ENCODE peak calls at places on chromosomes 1 and 21, in seven cellular contexts. P is psoas muscle, R is cardiac muscle cell, S is IMR-90, D is pancreas, K is aorta, G is transverse colon. C is an unnamed sample. For H3K36me3, the result is how much of the 10 kb centered on the place peaks cover.

GRCh38 chr21:42222821-42223390 is 4.0 kb downstream of the ABCG1 start:
- DNase-seq in P (no peak), R (no peak), S (no peak), D (no peak), K (no peak), G (no peak), C (no peak)

GRCh38 chr1:51372561-51372960 is 42.2 kb upstream of the TTC39A start:
- DNase-seq in P (no peak), R (no peak), S (no peak), D (no peak), K (no peak), G (no peak), C (no peak)

GRCh38 chr1:24216730-24217129 is 29.6 kb upstream of the IFNLR1 start:
- DNase-seq in P (no peak), R (no peak), S (no peak), D (no peak), K (no peak), G (no peak), C (no peak)

GRCh38 chr1:81635816-81636215 is 164.9 kb upstream of the ADGRL2 start:
- DNase-seq in P (no peak), R (peak), S (no peak), D (no peak), K (no peak), G (no peak), C (no peak)

GRCh38 chr1:40090652-40091355 is 6.2 kb downstream of the PPT1 start:
- DNase-seq in P (no peak), R (no peak), S (peak), D (no peak), K (no peak), G (no peak), C (no peak)

GRCh38 chr21:41523175-41523574 is 15.2 kb upstream of the TMPRSS2 start:
- DNase-seq in P (no peak), R (no peak), S (no peak), D (no peak), K (no peak), G (no peak), C (peak)

GRCh38 chr1:34590211-34590623 is 164.6 kb upstream of the GJB5 start:
- DNase-seq in P (no peak), R (no peak), S (no peak), D (peak), K (no peak), G (no peak), C (no peak)

GRCh38 chr21:36211660-36212512 is 55.3 kb downstream of the DOP1B start:
- DNase-seq in P (no peak), R (peak), S (peak), D (no peak), K (no peak), G (no peak), C (no peak)

GRCh38 chr1:43570784-43571183 is 40.1 kb downstream of the PTPRF start:
- DNase-seq in P (no peak), R (no peak), S (no peak), D (no peak), K (no peak), G (no peak), C (no peak)

GRCh38 chr1:228957535-228957934 is 222.3 kb downstream of the RHOU start:
- DNase-seq in P (no peak), R (no peak), S (no peak), D (no peak), K (no peak), G (no peak), C (no peak)

GRCh38 chr1:244854175-244854574 is 10.2 kb downstream of the HNRNPU start:
- DNase-seq in P (no peak), R (no peak), S (no peak), D (no peak), K (no peak), G (no peak), C (no peak)

GRCh38 chr1:244857761-244858160 is 6.6 kb downstream of the HNRNPU start:
- DNase-seq in P (no peak), R (no peak), S (no peak), D (no peak), K (no peak), G (no peak), C (no peak)

GRCh38 chr1:244852694-244853093 is 11.6 kb downstream of the HNRNPU start:
- DNase-seq in P (no peak), R (no peak), S (no peak), D (no peak), K (no peak), G (no peak), C (no peak)

GRCh38 chr1:244851546-244852231 is 12.7 kb downstream of the HNRNPU start:
- DNase-seq in P (no peak), R (no peak), S (no peak), D (no peak), K (no peak), G (no peak), C (no peak)

DNA sequence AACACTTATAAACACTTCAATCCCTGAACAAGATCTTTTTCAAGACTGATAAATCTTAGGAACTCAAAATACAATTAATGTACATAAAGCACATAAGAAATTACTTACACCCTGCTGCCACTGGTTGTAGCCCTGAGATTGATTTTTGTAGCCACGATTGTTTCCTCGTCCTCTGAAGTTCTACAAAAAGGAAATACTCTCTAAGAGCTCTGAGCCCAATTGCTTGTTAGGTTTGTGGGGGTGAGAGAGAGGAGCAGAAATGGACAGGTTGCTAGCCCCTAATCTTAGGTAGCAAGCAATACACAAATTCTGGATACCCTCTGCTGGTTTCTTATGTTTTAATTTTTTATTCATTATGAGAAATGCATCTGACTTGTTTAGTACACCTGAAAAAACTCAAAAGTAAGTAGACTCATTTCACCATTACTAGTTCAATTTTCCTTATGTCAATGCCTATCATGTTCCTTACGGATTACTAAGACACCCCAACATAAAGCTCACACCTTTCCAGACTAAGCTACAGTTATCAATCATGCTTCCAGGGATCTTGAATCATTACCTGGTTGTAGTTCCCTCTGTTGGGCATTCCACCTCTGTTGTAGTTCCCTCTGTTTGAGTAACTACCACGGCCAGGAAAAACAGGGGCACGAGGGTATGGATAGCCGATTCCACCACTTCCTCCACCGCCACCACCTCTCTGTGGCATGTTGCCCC is 9.3 kb downstream of the HNRNPU start:
- DNase-seq in P (no peak), R (no peak), S (no peak), D (no peak), K (no peak), G (no peak), C (no peak)
- H3K36me3 ChIP-seq in P (half or more), R (half or more), S (half or more), D (under half), K (under half), G (under half), C (half or more)

GRCh38 chr1:33307494-33307864 is 13.4 kb downstream of the A3GALT2 start:
- DNase-seq in P (no peak), R (no peak), S (no peak), D (no peak), K (no peak), G (no peak), C (no peak)

GRCh38 chr1:33302325-33302724 is 18.6 kb downstream of the A3GALT2 start:
- DNase-seq in P (no peak), R (peak), S (no peak), D (no peak), K (peak), G (no peak), C (no peak)

GRCh38 chr1:33306561-33307493 is 14.1 kb downstream of the A3GALT2 start:
- DNase-seq in P (peak), R (peak), S (no peak), D (no peak), K (peak), G (no peak), C (no peak)

GRCh38 chr1:33305016-33305415 is 15.9 kb downstream of the A3GALT2 start:
- DNase-seq in P (no peak), R (no peak), S (no peak), D (no peak), K (peak), G (no peak), C (no peak)

DNA sequence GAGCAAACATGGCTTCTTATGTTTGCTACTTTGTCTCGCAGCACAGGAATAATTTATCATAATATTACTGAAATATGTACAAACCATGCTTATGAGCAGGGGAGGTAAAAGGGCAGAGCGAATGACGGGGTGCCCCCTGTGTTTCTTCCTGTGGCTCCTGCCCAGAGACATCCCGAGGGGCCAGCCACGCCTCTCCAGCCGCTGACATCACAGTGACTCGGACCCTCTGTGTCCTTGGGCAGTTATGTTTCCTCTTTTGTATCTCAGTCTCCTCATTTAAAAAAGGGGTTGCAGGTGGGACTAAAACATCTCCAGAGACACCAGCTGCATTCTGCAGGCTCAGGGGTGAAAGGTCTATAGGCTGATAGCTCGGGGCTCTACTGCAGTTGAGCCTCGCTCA is 14.8 kb downstream of the A3GALT2 start:
- DNase-seq in P (no peak), R (no peak), S (no peak), D (no peak), K (no peak), G (no peak), C (no peak)
- H3K36me3 ChIP-seq in P (under half), R (under half), S (under half), D (under half), K (under half), G (under half), C (under half)

GRCh38 chr1:63873751-63874150 is 99.9 kb downstream of the ROR1 start:
- DNase-seq in P (no peak), R (no peak), S (peak), D (no peak), K (no peak), G (no peak), C (no peak)

GRCh38 chr1:63878914-63879313 is 105.1 kb downstream of the ROR1 start:
- DNase-seq in P (no peak), R (peak), S (peak), D (no peak), K (no peak), G (no peak), C (no peak)

GRCh38 chr1:63877816-63878215 is 104.0 kb downstream of the ROR1 start:
- DNase-seq in P (no peak), R (peak), S (peak), D (no peak), K (no peak), G (no peak), C (no peak)

GRCh38 chr1:63874278-63874880 is 100.6 kb downstream of the ROR1 start:
- DNase-seq in P (no peak), R (peak), S (peak), D (no peak), K (no peak), G (no peak), C (no peak)

DNA sequence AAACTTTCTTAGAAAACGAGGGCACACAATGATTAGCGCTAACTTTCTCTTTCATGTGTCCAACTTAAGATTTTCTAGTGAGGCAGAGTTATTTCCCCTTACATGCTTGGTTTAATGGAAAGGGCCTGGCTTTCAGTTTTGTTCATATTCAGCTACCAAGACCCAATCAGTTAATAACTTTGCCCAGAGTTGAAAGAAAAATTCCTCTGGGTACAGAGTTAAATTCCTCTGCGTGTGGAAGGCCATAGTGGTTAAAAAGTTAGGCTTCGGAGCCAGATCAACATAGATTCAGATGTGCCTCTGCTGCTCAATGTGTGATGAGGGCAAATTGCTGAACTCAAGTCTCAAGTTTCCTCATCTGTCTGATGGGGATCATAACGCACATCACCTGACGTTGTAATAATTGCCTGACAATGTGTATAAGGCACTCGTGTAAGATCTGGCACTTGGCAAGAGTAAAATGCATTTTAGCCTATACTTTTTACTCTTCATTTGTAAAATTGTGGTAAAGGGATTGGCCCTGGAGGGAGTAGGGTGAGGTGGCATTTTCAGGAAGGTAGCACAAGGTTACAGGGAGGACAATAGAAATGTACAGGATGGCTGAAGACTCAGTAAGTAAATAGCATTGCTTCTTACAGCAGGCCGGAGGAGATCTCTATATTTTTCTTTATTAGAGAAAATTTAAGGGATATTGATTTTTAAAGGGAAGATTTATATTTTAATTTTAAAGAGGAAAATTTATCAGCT is 103.4 kb downstream of the ROR1 start:
- DNase-seq in P (no peak), R (no peak), S (no peak), D (no peak), K (no peak), G (no peak), C (no peak)
- H3K36me3 ChIP-seq in P (under half), R (under half), S (under half), D (under half), K (under half), G (under half), C (under half)

GRCh38 chr1:55154616-55155015 is 60.5 kb downstream of the USP24 start:
- DNase-seq in P (no peak), R (no peak), S (no peak), D (no peak), K (no peak), G (no peak), C (no peak)

GRCh38 chr1:55155522-55155921 is 59.6 kb downstream of the USP24 start:
- DNase-seq in P (peak), R (peak), S (no peak), D (peak), K (peak), G (peak), C (peak)

GRCh38 chr1:55150880-55151582 is 64.1 kb downstream of the USP24 start:
- DNase-seq in P (no peak), R (no peak), S (no peak), D (no peak), K (no peak), G (no peak), C (no peak)

GRCh38 chr1:55156093-55156492 is 59.1 kb downstream of the USP24 start:
- DNase-seq in P (no peak), R (peak), S (peak), D (no peak), K (no peak), G (no peak), C (no peak)

GRCh38 chr1:55153031-55153430 is 62.1 kb downstream of the USP24 start:
- DNase-seq in P (no peak), R (no peak), S (no peak), D (no peak), K (no peak), G (no peak), C (no peak)
- H3K36me3 ChIP-seq in P (half or more), R (under half), S (under half), D (under half), K (under half), G (under half), C (half or more)

GRCh38 chr1:6674796-6675195 is 26.8 kb downstream of the DNAJC11 start:
- DNase-seq in P (no peak), R (no peak), S (no peak), D (no peak), K (no peak), G (no peak), C (no peak)
- H3K36me3 ChIP-seq in P (under half), R (under half), S (under half), D (under half), K (under half), G (under half), C (half or more)

DNA sequence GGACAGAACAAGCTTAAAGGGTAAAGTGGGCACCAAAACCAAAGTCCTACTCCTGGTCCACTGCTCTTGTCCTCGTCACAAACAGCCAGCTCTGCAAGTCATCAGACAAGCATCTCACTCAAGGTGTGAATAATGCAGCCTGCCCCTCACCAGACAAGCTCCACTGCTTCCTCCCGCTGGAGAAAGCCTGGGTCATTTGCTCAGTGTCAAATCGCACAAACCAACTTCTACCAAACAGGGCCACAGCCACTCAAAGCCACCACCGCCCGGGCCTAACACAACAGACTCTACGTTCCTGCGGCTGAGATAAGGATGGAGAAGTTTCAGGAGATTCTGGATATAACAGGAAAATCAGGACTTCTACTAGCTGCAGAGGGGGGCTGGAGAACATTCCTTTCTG is 3.3 kb downstream of the SSBP3 start:
- DNase-seq in P (no peak), R (no peak), S (peak), D (no peak), K (no peak), G (no peak), C (peak)
- H3K36me3 ChIP-seq in P (under half), R (under half), S (under half), D (under half), K (under half), G (under half), C (under half)

C was measured in stomach.